ENCODE peak calls at places on chromosome 12, in nine cellular contexts. L, D, K, C, P, N, W, Q and R are unnamed samples.

GRCh38 chr12:102736328-102736727 is 180.7 kb downstream of the PAH start:
- DNase-seq in P (no peak), Q (no peak), L (no peak), D (no peak), K (no peak), N (no peak), W (no peak), C (no peak), R (no peak)

GRCh38 chr12:51188359-51189051 is 15.6 kb upstream of the TFCP2 start:
- DNase-seq in D (no peak), P (no peak), C (no peak), W (no peak), N (no peak), K (no peak), L (no peak), Q (no peak), R (no peak)

GRCh38 chr12:6065872-6066217 is 58.6 kb downstream of the VWF start:
- DNase-seq in W (no peak), P (peak), N (no peak), Q (no peak), L (no peak), D (no peak), C (no peak), K (no peak), R (no peak)

GRCh38 chr12:121970901-121971300 is 50.8 kb upstream of the BCL7A start:
- DNase-seq in C (no peak), P (no peak), N (no peak), Q (no peak), D (no peak), L (no peak), W (no peak), K (peak), R (no peak)

GRCh38 chr12:14989790-14990189 is 16.9 kb downstream of the PDE6H start:
- DNase-seq in L (no peak), W (no peak), D (no peak), Q (no peak), C (no peak), K (no peak), N (no peak), P (no peak), R (no peak)

GRCh38 chr12:95942106-95942531 is 295 bp downstream of the CCDC38 start:
- DNase-seq in W (no peak), Q (no peak), C (no peak), D (no peak), N (no peak), P (no peak), K (no peak), L (peak), R (no peak)

GRCh38 chr12:111596985-111597730 is 2.0 kb downstream of the ATXN2 start:
- DNase-seq in P (peak), C (no peak), W (no peak), L (peak), D (no peak), Q (peak), K (peak), N (peak), R (no peak)

GRCh38 chr12:131091413-131091975 is 137.8 kb downstream of the ADGRD1 start:
- DNase-seq in W (no peak), D (no peak), L (no peak), K (no peak), Q (peak), C (no peak), N (no peak), P (no peak), R (no peak)

GRCh38 chr12:53214687-53215455 is 7.8 kb upstream of the ITGB7 start:
- DNase-seq in D (no peak), K (no peak), P (no peak), W (no peak), C (no peak), N (no peak), L (no peak), Q (no peak), R (no peak)

GRCh38 chr12:51185171-51185717 is 12.3 kb upstream of the TFCP2 start:
- DNase-seq in N (no peak), L (no peak), W (no peak), D (no peak), K (no peak), C (no peak), Q (no peak), P (no peak), R (no peak)

GRCh38 chr12:46361667-46362034 is 10.9 kb downstream of the SLC38A2 start:
- DNase-seq in Q (no peak), C (no peak), P (peak), N (no peak), K (no peak), W (no peak), D (no peak), L (no peak), R (no peak)

GRCh38 chr12:108126990-108127468 is 2.1 kb upstream of the WSCD2 start:
- DNase-seq in C (no peak), N (no peak), W (no peak), P (no peak), Q (no peak), K (no peak), D (no peak), L (no peak), R (no peak)

GRCh38 chr12:56596815-56597214 is 33.3 kb downstream of the BAZ2A start:
- DNase-seq in K (no peak), L (no peak), D (no peak), N (no peak), P (no peak), Q (no peak), W (no peak), C (no peak), R (no peak)

GRCh38 chr12:56208014-56208413 is 13.7 kb downstream of the RNF41 start:
- DNase-seq in N (no peak), K (no peak), L (no peak), C (no peak), P (no peak), W (no peak), Q (no peak), D (no peak), R (no peak)

GRCh38 chr12:120148011-120148410 is 31.5 kb upstream of the RAB35 start:
- DNase-seq in L (no peak), P (no peak), D (no peak), N (no peak), W (no peak), C (no peak), K (no peak), Q (no peak), R (no peak)

GRCh38 chr12:46553266-46553665 is 180.7 kb upstream of the SLC38A2 start:
- DNase-seq in Q (peak), D (no peak), K (no peak), C (no peak), W (no peak), L (no peak), N (no peak), P (peak), R (no peak)

GRCh38 chr12:66048843-66049537 is 81.6 kb downstream of the LLPH start:
- DNase-seq in D (no peak), L (peak), P (peak), Q (peak), N (no peak), C (peak), W (no peak), K (no peak), R (no peak)

GRCh38 chr12:28191018-28191595 is 851 bp downstream of the CCDC91 start:
- DNase-seq in K (no peak), N (no peak), P (no peak), D (peak), L (peak), C (no peak), Q (peak), W (peak), R (no peak)

GRCh38 chr12:64232201-64232600 is 10.1 kb upstream of the KICS2 start:
- DNase-seq in N (no peak), L (no peak), D (no peak), C (no peak), P (no peak), Q (no peak), W (no peak), K (no peak), R (no peak)

GRCh38 chr12:64240781-64241180 is 18.7 kb upstream of the KICS2 start:
- DNase-seq in Q (no peak), W (no peak), D (no peak), K (no peak), L (no peak), N (no peak), C (no peak), P (no peak), R (no peak)

GRCh38 chr12:64237382-64237781 is 15.3 kb upstream of the KICS2 start:
- DNase-seq in N (no peak), P (no peak), K (no peak), W (no peak), Q (no peak), D (no peak), C (no peak), L (no peak), R (no peak)

GRCh38 chr12:64236549-64236948 is 14.5 kb upstream of the KICS2 start:
- DNase-seq in D (no peak), K (no peak), P (peak), W (no peak), C (no peak), N (no peak), L (no peak), Q (peak), R (no peak)
- TF ChIP-seq CTCF in D (no peak), K (peak), P (no peak), W (no peak), C (no peak), N (no peak), L (no peak), Q (peak), R (no peak)

GRCh38 chr12:47904647-47905312 is at the start of gene VDR:
- DNase-seq in K (peak), P (peak), N (peak), W (no peak), D (peak), C (peak), L (peak), Q (peak), R (peak)
- TF ChIP-seq CTCF in K (peak), P (peak), N (no peak), W (no peak), D (no peak), C (no peak), L (peak), Q (no peak), R (no peak)

DNA sequence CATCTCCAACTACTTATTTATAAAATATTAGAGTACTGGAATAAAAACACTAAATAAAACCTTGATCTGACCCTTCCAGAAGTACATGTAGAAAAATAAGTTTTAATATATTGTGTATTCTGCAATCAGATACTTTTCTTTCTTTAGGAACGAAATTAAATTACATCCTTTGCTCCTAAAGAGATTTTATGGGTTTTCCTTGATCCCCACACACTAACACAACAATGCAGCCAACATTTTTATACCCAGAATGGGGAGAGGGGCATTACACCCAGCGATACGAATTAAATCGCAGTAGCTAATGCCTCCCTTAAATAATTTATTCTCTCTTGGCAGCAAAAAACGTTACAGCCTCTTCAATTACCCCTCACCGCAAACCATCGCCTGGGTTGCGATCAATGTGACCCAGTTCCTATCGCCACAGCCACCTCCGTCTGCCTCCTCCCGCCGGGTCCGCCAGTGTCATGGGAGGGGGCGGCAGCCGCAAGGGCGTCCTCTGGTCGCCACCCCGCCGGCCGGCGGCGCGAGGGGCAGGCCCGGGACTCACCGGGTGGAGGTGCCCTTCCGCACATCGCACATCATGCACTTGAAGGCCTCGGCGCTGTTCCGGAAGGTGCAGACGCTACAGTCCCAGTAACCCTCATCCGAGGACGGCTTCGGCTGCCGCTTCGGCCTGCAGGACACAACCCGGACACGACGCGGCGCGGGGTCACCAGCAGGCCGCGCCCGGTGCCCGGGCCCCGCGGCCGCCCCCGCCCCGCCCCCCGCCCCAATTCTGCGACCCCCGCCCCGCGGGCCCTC is 796 bp downstream of the YAF2 start:
- DNase-seq in L (peak), Q (peak), N (peak), D (peak), P (peak), W (peak), K (peak), C (no peak), R (peak)
- TF ChIP-seq CTCF in L (peak), Q (peak), N (peak), D (peak), P (peak), W (peak), K (peak), C (no peak), R (no peak)

GRCh38 chr12:114682920-114683708 is 861 bp downstream of the TBX3 start:
- DNase-seq in D (no peak), K (peak), C (no peak), Q (peak), W (no peak), N (peak), L (peak), P (no peak), R (no peak)

GRCh38 chr12:114683709-114684097 is 272 bp downstream of the TBX3 start:
- DNase-seq in Q (no peak), P (no peak), N (no peak), W (no peak), D (no peak), C (no peak), K (no peak), L (no peak), R (no peak)

GRCh38 chr12:114684870-114685273 is 897 bp upstream of the TBX3 start:
- DNase-seq in P (no peak), K (no peak), N (no peak), C (no peak), L (no peak), D (no peak), Q (no peak), W (no peak), R (no peak)

GRCh38 chr12:114685320-114685781 is 1.4 kb upstream of the TBX3 start:
- DNase-seq in Q (no peak), P (no peak), N (no peak), L (no peak), C (no peak), W (no peak), D (no peak), K (no peak), R (no peak)

GRCh38 chr12:114684098-114684869 is at the start of gene TBX3:
- DNase-seq in N (peak), D (no peak), K (peak), L (peak), W (peak), P (peak), Q (peak), C (peak), R (no peak)
- TF ChIP-seq CTCF in N (peak), D (no peak), K (peak), L (peak), W (peak), P (peak), Q (peak), C (peak), R (no peak)

GRCh38 chr12:4383304-4383865 is 3.9 kb upstream of the FGF23 start:
- DNase-seq in L (no peak), D (no peak), C (peak), K (peak), Q (peak), N (no peak), P (no peak), W (no peak), R (no peak)
- TF ChIP-seq CTCF in L (no peak), D (no peak), C (no peak), K (no peak), Q (no peak), N (no peak), P (no peak), W (no peak), R (no peak)

DNA sequence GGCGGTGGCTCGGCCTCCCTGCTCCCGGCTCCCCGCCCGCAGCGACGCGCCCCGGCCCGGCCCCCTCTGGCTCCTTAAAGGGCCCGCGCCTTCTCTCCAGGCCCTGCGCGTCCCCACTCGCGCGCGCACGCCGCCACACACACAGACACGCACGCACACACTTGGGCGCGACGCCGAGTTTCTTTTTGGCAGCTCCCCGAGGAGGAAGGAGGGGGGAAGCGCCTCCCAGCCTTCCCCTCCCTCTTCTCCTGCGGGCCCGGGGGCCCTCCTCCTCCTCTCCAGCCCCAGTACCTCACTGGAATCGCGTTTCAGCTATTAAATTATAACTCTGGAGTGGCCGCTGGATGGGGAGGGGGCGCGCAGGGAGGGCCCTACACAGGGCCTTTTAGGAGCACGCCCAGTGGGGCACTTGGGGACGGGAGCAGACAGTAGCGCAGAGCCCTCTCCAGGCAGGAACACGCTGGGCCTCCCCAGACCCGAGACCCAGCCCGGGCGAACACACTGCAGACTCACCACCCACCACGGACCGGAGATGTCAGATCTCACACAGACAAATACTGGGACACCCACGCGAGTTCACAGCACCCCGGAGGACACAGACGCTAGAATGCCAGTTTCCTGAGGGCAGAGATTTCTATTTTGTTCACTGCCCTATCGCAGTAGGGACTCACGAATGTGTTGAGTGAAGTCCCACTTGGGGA is 411 bp upstream of the NCOR2 start:
- DNase-seq in C (peak), K (peak), L (peak), Q (peak), W (peak), N (peak), D (peak), P (peak), R (peak)
- TF ChIP-seq CTCF in C (peak), K (no peak), L (no peak), Q (no peak), W (no peak), N (peak), D (no peak), P (no peak), R (no peak)

GRCh38 chr12:31245822-31246469 is 80.0 kb downstream of the SINHCAF start:
- DNase-seq in L (peak), Q (no peak), N (no peak), K (peak), W (no peak), P (peak), C (peak), D (no peak), R (no peak)
- TF ChIP-seq CTCF in L (peak), Q (no peak), N (no peak), K (peak), W (no peak), P (no peak), C (no peak), D (no peak), R (no peak)

GRCh38 chr12:105330283-105330937 is at the start of gene C12orf75:
- DNase-seq in C (no peak), L (peak), P (peak), N (peak), D (peak), K (peak), Q (peak), W (no peak), R (peak)

GRCh38 chr12:105330938-105331804 is 680 bp downstream of the C12orf75 start:
- DNase-seq in P (peak), W (no peak), D (peak), C (peak), N (peak), L (peak), Q (peak), K (no peak), R (no peak)

GRCh38 chr12:105331805-105332251 is 1.3 kb downstream of the C12orf75 start:
- DNase-seq in D (peak), K (no peak), C (peak), P (peak), N (no peak), W (no peak), L (no peak), Q (peak), R (no peak)

GRCh38 chr12:105332925-105333324 is 2.4 kb downstream of the C12orf75 start:
- DNase-seq in L (no peak), N (no peak), K (no peak), P (no peak), W (no peak), D (no peak), C (no peak), Q (no peak), R (no peak)

DNA sequence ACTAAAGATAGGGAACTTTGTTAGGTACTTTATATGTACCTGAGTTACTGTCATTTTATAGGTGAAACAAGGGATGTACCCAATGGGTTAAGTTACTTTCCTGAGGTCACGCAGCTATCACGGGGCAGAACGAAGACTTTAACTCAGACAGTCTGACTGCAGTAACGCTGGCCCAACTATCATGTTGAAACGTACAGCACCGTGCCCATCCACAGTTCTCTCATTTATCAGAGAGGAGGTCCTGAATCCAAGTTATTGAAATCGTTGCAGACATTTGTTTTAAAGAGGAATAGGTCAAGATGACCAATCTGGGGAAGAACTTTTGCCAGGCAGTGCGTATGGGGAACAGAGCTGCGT is 587 bp upstream of the C12orf75 start:
- DNase-seq in Q (no peak), W (no peak), L (no peak), K (no peak), N (no peak), C (no peak), P (no peak), D (no peak), R (no peak)
- TF ChIP-seq CTCF in Q (no peak), W (no peak), L (no peak), K (no peak), N (no peak), C (no peak), P (no peak), D (no peak), R (no peak)